ENCODE peak calls at places on chromosomes 16 and 17, in five cellular contexts. One of them, this sample, is unnamed.

GRCh38 chr17:42853968-42854790 is 3.2 kb downstream of the AOC3 start:
- DNase-seq in OCI-LY7: no peak
- DNase-seq in HCT116: no peak
- DNase-seq in hepatocyte: no peak
- DNase-seq in SK-N-SH: no peak
- DNase-seq in this sample: no peak

GRCh38 chr17:19372439-19372838 is 5.9 kb upstream of the MAPK7 start:
- DNase-seq in OCI-LY7: no peak
- DNase-seq in HCT116: no peak
- DNase-seq in hepatocyte: no peak
- DNase-seq in SK-N-SH: no peak
- DNase-seq in this sample: no peak

GRCh38 chr16:10968509-10968908 is 24.1 kb downstream of the CLEC16A start:
- DNase-seq in OCI-LY7: no peak
- DNase-seq in HCT116: no peak
- DNase-seq in hepatocyte: no peak
- DNase-seq in SK-N-SH: no peak
- DNase-seq in this sample: no peak

GRCh38 chr16:84735846-84736586 is 36.2 kb downstream of the USP10 start:
- DNase-seq in OCI-LY7: no peak
- DNase-seq in HCT116: no peak
- DNase-seq in hepatocyte: no peak
- DNase-seq in SK-N-SH: peak; percentile 51
- DNase-seq in this sample: no peak

GRCh38 chr17:64773836-64774761 is 112.0 kb upstream of the SMURF2 start:
- DNase-seq in OCI-LY7: peak; percentile 70
- DNase-seq in HCT116: peak; percentile 95
- DNase-seq in hepatocyte: peak; percentile 89
- DNase-seq in SK-N-SH: peak; percentile 71
- DNase-seq in this sample: peak; percentile 60

GRCh38 chr17:40598928-40599627 is 33.8 kb upstream of the CCR7 start:
- DNase-seq in OCI-LY7: peak; percentile 76
- DNase-seq in HCT116: no peak
- DNase-seq in hepatocyte: no peak
- DNase-seq in SK-N-SH: no peak
- DNase-seq in this sample: no peak

GRCh38 chr16:7921360-7921759 is 588.7 kb downstream of the RBFOX1 start:
- DNase-seq in OCI-LY7: no peak
- DNase-seq in HCT116: no peak
- DNase-seq in hepatocyte: peak; percentile 48
- DNase-seq in SK-N-SH: no peak
- DNase-seq in this sample: no peak

GRCh38 chr17:38605852-38606645 is at the start of gene SRCIN1:
- DNase-seq in OCI-LY7: peak; percentile 72
- DNase-seq in HCT116: no peak
- DNase-seq in hepatocyte: peak; percentile 84
- DNase-seq in SK-N-SH: peak; percentile 92
- DNase-seq in this sample: peak; percentile 58

GRCh38 chr16:19555938-19556778 is 655 bp downstream of the VPS35L start:
- DNase-seq in OCI-LY7: peak; percentile 38
- DNase-seq in HCT116: peak; percentile 59
- DNase-seq in hepatocyte: peak; percentile 72
- DNase-seq in SK-N-SH: peak; percentile 39
- DNase-seq in this sample: peak; percentile 49

GRCh38 chr17:64200080-64201042 is 62.7 kb downstream of the TEX2 start:
- DNase-seq in OCI-LY7: no peak
- DNase-seq in HCT116: no peak
- DNase-seq in hepatocyte: no peak
- DNase-seq in SK-N-SH: no peak
- DNase-seq in this sample: peak; percentile 66

GRCh38 chr16:48613061-48613957 is 3.3 kb upstream of the N4BP1 start:
- DNase-seq in OCI-LY7: peak; percentile 35
- DNase-seq in HCT116: no peak
- DNase-seq in hepatocyte: peak; percentile 74
- DNase-seq in SK-N-SH: no peak
- DNase-seq in this sample: peak; percentile 49

GRCh38 chr17:59067756-59068155 is 38.9 kb downstream of the TRIM37 start:
- DNase-seq in OCI-LY7: no peak
- DNase-seq in HCT116: no peak
- DNase-seq in hepatocyte: no peak
- DNase-seq in SK-N-SH: no peak
- DNase-seq in this sample: no peak

GRCh38 chr16:84027607-84028006 is 15.0 kb downstream of the SLC38A8 start:
- DNase-seq in OCI-LY7: no peak
- DNase-seq in HCT116: no peak
- DNase-seq in hepatocyte: no peak
- DNase-seq in SK-N-SH: no peak
- DNase-seq in this sample: no peak

GRCh38 chr17:2214887-2215615 is 88.5 kb downstream of the SMG6 start:
- DNase-seq in OCI-LY7: peak; percentile 31
- DNase-seq in HCT116: no peak
- DNase-seq in hepatocyte: no peak
- DNase-seq in SK-N-SH: peak; percentile 43
- DNase-seq in this sample: peak; percentile 75

GRCh38 chr17:80825471-80826345 is 165.9 kb upstream of the CHMP6 start:
- DNase-seq in OCI-LY7: no peak
- DNase-seq in HCT116: no peak
- DNase-seq in hepatocyte: peak; percentile 80
- DNase-seq in SK-N-SH: no peak
- DNase-seq in this sample: no peak

GRCh38 chr17:42101513-42102292 is 3.4 kb upstream of the ZNF385C start:
- DNase-seq in OCI-LY7: peak; percentile 68
- DNase-seq in HCT116: peak; percentile 61
- DNase-seq in hepatocyte: peak; percentile 72
- DNase-seq in SK-N-SH: peak; percentile 92
- DNase-seq in this sample: peak; percentile 81

GRCh38 chr17:48155889-48156670 is 48.5 kb downstream of the SNX11 start:
- DNase-seq in OCI-LY7: no peak
- DNase-seq in HCT116: no peak
- DNase-seq in hepatocyte: no peak
- DNase-seq in SK-N-SH: no peak
- DNase-seq in this sample: no peak

GRCh38 chr17:64599187-64599676 is 62.9 kb downstream of the SMURF2 start:
- DNase-seq in OCI-LY7: peak; percentile 46
- DNase-seq in HCT116: no peak
- DNase-seq in hepatocyte: no peak
- DNase-seq in SK-N-SH: no peak
- DNase-seq in this sample: no peak

GRCh38 chr16:86834451-86835035 is 256.2 kb downstream of the FOXL1 start:
- DNase-seq in OCI-LY7: no peak
- DNase-seq in HCT116: no peak
- DNase-seq in hepatocyte: peak; percentile 20
- DNase-seq in SK-N-SH: no peak
- DNase-seq in this sample: peak; percentile 30

GRCh38 chr16:79169239-79169638 is 431.3 kb downstream of the MAF start:
- DNase-seq in OCI-LY7: no peak
- DNase-seq in HCT116: no peak
- DNase-seq in hepatocyte: peak; percentile 30
- DNase-seq in SK-N-SH: no peak
- DNase-seq in this sample: no peak

GRCh38 chr17:15981646-15982580 is 17.6 kb downstream of the ZSWIM7 start:
- DNase-seq in OCI-LY7: no peak
- DNase-seq in HCT116: no peak
- DNase-seq in hepatocyte: no peak
- DNase-seq in SK-N-SH: no peak
- DNase-seq in this sample: peak; percentile 53

GRCh38 chr17:77708049-77708448 is 250.5 kb upstream of the TNRC6C start:
- DNase-seq in OCI-LY7: no peak
- DNase-seq in HCT116: no peak
- DNase-seq in hepatocyte: no peak
- DNase-seq in SK-N-SH: no peak
- DNase-seq in this sample: no peak

GRCh38 chr17:77708936-77709335 is 249.6 kb upstream of the TNRC6C start:
- DNase-seq in OCI-LY7: no peak
- DNase-seq in HCT116: no peak
- DNase-seq in hepatocyte: no peak
- DNase-seq in SK-N-SH: no peak
- DNase-seq in this sample: no peak

GRCh38 chr17:77706938-77707337 is 251.6 kb upstream of the TNRC6C start:
- DNase-seq in OCI-LY7: no peak
- DNase-seq in HCT116: no peak
- DNase-seq in hepatocyte: no peak
- DNase-seq in SK-N-SH: no peak
- DNase-seq in this sample: no peak

GRCh38 chr17:77707546-77707945 is 251.0 kb upstream of the TNRC6C start:
- DNase-seq in OCI-LY7: no peak
- DNase-seq in HCT116: no peak
- DNase-seq in hepatocyte: no peak
- DNase-seq in SK-N-SH: no peak
- DNase-seq in this sample: no peak

DNA sequence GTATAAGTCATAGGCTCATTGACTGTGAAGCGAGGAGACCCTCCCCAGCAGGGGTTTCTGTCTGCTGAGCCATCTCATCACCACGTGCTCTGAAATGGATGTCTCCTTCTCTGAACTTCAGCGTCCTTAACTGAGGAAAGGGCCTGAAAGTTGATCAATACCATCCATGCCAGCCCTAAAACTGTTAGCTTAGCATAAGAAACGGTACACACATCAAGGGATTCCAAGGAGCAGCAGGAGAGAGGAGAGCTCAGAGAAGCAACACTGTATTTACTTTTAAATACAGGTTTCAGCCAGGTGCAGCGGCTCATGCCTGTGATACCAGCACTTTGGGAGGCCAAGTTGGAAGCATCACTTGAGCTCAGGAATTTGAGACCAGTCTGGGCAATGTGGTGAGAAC is 248.9 kb upstream of the TNRC6C start:
- DNase-seq in OCI-LY7: no peak
- DNase-seq in HCT116: no peak
- DNase-seq in hepatocyte: no peak
- DNase-seq in SK-N-SH: no peak
- DNase-seq in this sample: no peak
- TF ChIP-seq EZH2phosphoT487 in OCI-LY7: no peak
- TF ChIP-seq EZH2phosphoT487 in HCT116: no peak
- TF ChIP-seq EZH2phosphoT487 in hepatocyte: no peak
- TF ChIP-seq EZH2phosphoT487 in SK-N-SH: no peak
- TF ChIP-seq EZH2phosphoT487 in this sample: no peak

GRCh38 chr16:67726106-67727034 is 7.3 kb upstream of the GFOD2 start:
- DNase-seq in OCI-LY7: no peak
- DNase-seq in HCT116: no peak
- DNase-seq in hepatocyte: peak; percentile 19
- DNase-seq in SK-N-SH: no peak
- DNase-seq in this sample: peak; percentile 62
- TF ChIP-seq EZH2phosphoT487 in OCI-LY7: no peak
- TF ChIP-seq EZH2phosphoT487 in HCT116: no peak
- TF ChIP-seq EZH2phosphoT487 in hepatocyte: no peak
- TF ChIP-seq EZH2phosphoT487 in SK-N-SH: no peak
- TF ChIP-seq EZH2phosphoT487 in this sample: no peak

DNA sequence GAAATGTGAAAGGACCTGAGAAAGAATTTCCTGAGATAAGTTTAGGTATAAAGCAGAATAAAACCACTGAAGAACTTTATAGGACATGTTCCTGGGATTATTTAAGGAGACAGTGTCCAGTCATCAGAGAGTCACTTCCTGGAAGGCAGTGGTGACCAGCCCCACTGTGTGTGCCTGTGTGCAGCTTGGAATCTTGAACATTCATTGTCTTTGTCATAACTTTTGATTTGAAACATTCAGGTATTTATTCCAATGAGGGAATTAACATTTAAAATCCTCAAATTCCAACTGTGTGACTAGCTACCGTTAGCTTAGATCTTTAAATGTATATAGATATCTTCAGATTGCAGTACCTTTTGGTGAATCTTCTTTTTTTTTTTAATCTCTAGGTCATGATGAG is 61.7 kb upstream of the MRC2 start:
- DNase-seq in OCI-LY7: no peak
- DNase-seq in HCT116: no peak
- DNase-seq in hepatocyte: no peak
- DNase-seq in SK-N-SH: no peak
- DNase-seq in this sample: peak; percentile 91
- TF ChIP-seq EZH2phosphoT487 in OCI-LY7: no peak
- TF ChIP-seq EZH2phosphoT487 in HCT116: no peak
- TF ChIP-seq EZH2phosphoT487 in hepatocyte: no peak
- TF ChIP-seq EZH2phosphoT487 in SK-N-SH: no peak
- TF ChIP-seq EZH2phosphoT487 in this sample: no peak

GRCh38 chr17:30796016-30796415 is 28.5 kb downstream of the CRLF3 start:
- DNase-seq in OCI-LY7: no peak
- DNase-seq in HCT116: no peak
- DNase-seq in hepatocyte: no peak
- DNase-seq in SK-N-SH: no peak
- DNase-seq in this sample: no peak

GRCh38 chr17:30788918-30789317 is 35.6 kb downstream of the CRLF3 start:
- DNase-seq in OCI-LY7: no peak
- DNase-seq in HCT116: no peak
- DNase-seq in hepatocyte: no peak
- DNase-seq in SK-N-SH: no peak
- DNase-seq in this sample: peak; percentile 40

GRCh38 chr17:30790279-30790678 is 34.2 kb downstream of the CRLF3 start:
- DNase-seq in OCI-LY7: no peak
- DNase-seq in HCT116: no peak
- DNase-seq in hepatocyte: no peak
- DNase-seq in SK-N-SH: no peak
- DNase-seq in this sample: no peak

DNA sequence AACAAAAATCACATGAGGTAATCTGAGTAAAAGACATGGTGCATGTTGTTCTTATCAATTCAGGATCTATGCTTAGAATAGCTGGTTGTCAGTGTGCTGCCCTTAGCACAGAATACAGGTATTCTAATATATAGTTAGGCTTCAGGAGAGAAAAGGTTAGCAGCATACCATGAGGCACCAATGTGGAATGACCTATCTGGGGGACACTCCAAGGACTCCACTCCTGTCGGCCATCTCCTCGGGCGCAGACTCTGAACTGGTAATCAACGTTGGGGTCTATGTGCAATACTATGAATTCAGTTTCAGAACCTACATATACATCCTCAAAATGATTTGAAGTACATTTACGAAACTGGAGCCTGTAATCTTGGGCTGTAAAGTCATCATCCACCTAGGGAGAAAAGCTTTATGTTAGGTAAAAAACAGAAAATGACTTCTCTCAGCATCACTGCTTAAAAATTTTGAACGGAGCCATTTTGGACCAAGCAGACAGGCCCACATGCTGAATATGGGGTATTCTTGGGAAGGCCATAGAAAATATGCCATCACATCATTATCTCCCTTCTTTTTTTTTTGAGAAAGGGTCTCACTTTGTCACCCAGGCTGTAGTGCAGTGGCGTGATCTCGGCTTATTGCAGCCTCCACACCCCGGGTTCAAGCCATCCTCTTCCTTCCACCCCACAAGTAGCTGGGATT is 31.1 kb downstream of the CRLF3 start:
- DNase-seq in OCI-LY7: no peak
- DNase-seq in HCT116: no peak
- DNase-seq in hepatocyte: no peak
- DNase-seq in SK-N-SH: no peak
- DNase-seq in this sample: no peak
- TF ChIP-seq EZH2phosphoT487 in OCI-LY7: no peak
- TF ChIP-seq EZH2phosphoT487 in HCT116: no peak
- TF ChIP-seq EZH2phosphoT487 in hepatocyte: no peak
- TF ChIP-seq EZH2phosphoT487 in SK-N-SH: no peak
- TF ChIP-seq EZH2phosphoT487 in this sample: no peak

GRCh38 chr17:83053021-83053778 is 26.2 kb upstream of the METRNL start:
- DNase-seq in OCI-LY7: no peak
- DNase-seq in HCT116: no peak
- DNase-seq in hepatocyte: no peak
- DNase-seq in SK-N-SH: no peak
- DNase-seq in this sample: peak; percentile 56
- TF ChIP-seq EZH2phosphoT487 in OCI-LY7: no peak
- TF ChIP-seq EZH2phosphoT487 in HCT116: no peak
- TF ChIP-seq EZH2phosphoT487 in hepatocyte: no peak
- TF ChIP-seq EZH2phosphoT487 in SK-N-SH: no peak
- TF ChIP-seq EZH2phosphoT487 in this sample: no peak

GRCh38 chr17:46976626-46977270 is 2.3 kb downstream of the RPRML start:
- DNase-seq in OCI-LY7: no peak
- DNase-seq in HCT116: no peak
- DNase-seq in hepatocyte: no peak
- DNase-seq in SK-N-SH: no peak
- DNase-seq in this sample: no peak
- TF ChIP-seq EZH2phosphoT487 in OCI-LY7: no peak
- TF ChIP-seq EZH2phosphoT487 in HCT116: no peak
- TF ChIP-seq EZH2phosphoT487 in hepatocyte: no peak
- TF ChIP-seq EZH2phosphoT487 in SK-N-SH: no peak
- TF ChIP-seq EZH2phosphoT487 in this sample: no peak